ENCODE peak calls at places on chromosome 6, in nine cellular contexts. J is uterus, G is small intestine, Q is cardiac fibroblast, N is psoas muscle, R is retinal pigment epithelial cell, I is brain microvascular endothelial cell, U is fibroblast of pulmonary artery, E is colonic mucosa. D is an unnamed sample.

GRCh38 chr6:14664112-14664592 is 546.6 kb downstream of the CD83 start:
- DNase-seq in J (no peak), U (no peak), E (no peak), R (no peak), G (peak), N (no peak), Q (no peak), I (no peak), D (no peak)

GRCh38 chr6:31576897-31577341 is 1.6 kb downstream of the TNF start:
- DNase-seq in U (no peak), E (no peak), J (no peak), N (peak), I (no peak), G (peak), R (no peak), Q (no peak), D (no peak)

GRCh38 chr6:93391982-93392381 is 27.4 kb downstream of the EPHA7 start:
- DNase-seq in N (no peak), J (no peak), R (no peak), U (no peak), I (no peak), Q (peak), E (no peak), G (no peak), D (no peak)

GRCh38 chr6:83707829-83708545 is 914 bp downstream of the SNAP91 start:
- DNase-seq in N (no peak), G (no peak), U (peak), J (no peak), E (no peak), I (no peak), Q (peak), R (no peak), D (peak)

GRCh38 chr6:9126845-9127560 is 691.7 kb upstream of the SLC35B3 start:
- DNase-seq in J (no peak), Q (peak), E (no peak), U (peak), R (peak), I (peak), G (no peak), N (no peak), D (no peak)

GRCh38 chr6:160124605-160125004 is 3.0 kb downstream of the SLC22A1 start:
- DNase-seq in Q (no peak), E (no peak), R (no peak), J (no peak), I (no peak), G (no peak), U (no peak), N (no peak), D (no peak)

GRCh38 chr6:36290668-36291620 is 21.1 kb downstream of the PNPLA1 start:
- DNase-seq in Q (peak), G (peak), J (no peak), U (peak), E (peak), R (no peak), N (no peak), I (peak), D (peak)

GRCh38 chr6:106134087-106134770 is 48.1 kb downstream of the PRDM1 start:
- DNase-seq in E (no peak), R (no peak), U (no peak), G (no peak), J (no peak), N (no peak), Q (no peak), I (no peak), D (no peak)

GRCh38 chr6:25229671-25230321 is 49.4 kb upstream of the CARMIL1 start:
- DNase-seq in J (no peak), Q (peak), U (peak), I (peak), R (peak), N (no peak), G (no peak), E (no peak), D (no peak)

GRCh38 chr6:162181741-162182401 is 545.7 kb downstream of the PRKN start:
- DNase-seq in E (no peak), Q (peak), R (no peak), U (peak), G (peak), N (no peak), I (peak), J (no peak), D (no peak)

GRCh38 chr6:31079656-31080261 is 32.6 kb downstream of the C6orf15 start:
- DNase-seq in I (peak), G (peak), N (peak), E (peak), Q (peak), U (peak), R (no peak), J (peak), D (no peak)

GRCh38 chr6:68443704-68444103 is 191.4 kb upstream of the ADGRB3 start:
- DNase-seq in U (no peak), J (no peak), Q (no peak), E (no peak), I (no peak), R (no peak), G (no peak), N (no peak), D (no peak)

GRCh38 chr6:124964084-124964763 is 2.0 kb downstream of the RNF217 start:
- DNase-seq in U (peak), E (peak), Q (peak), G (peak), R (no peak), J (peak), I (no peak), N (no peak), D (no peak)

GRCh38 chr6:109381747-109382575 is at the start of gene CD164:
- DNase-seq in R (peak), I (peak), J (peak), U (peak), Q (peak), N (peak), E (peak), G (peak), D (peak)

GRCh38 chr6:109379706-109380105 is 2.6 kb downstream of the CD164 start:
- DNase-seq in R (no peak), E (no peak), U (no peak), N (no peak), J (no peak), G (no peak), Q (no peak), I (peak), D (no peak)

GRCh38 chr6:109382576-109383437 is 540 bp upstream of the CD164 start:
- DNase-seq in N (peak), G (peak), Q (peak), I (peak), E (peak), R (peak), U (peak), J (peak), D (peak)

GRCh38 chr6:109383438-109383940 is 1.2 kb upstream of the CD164 start:
- DNase-seq in R (no peak), U (no peak), J (no peak), N (no peak), E (no peak), I (no peak), G (peak), Q (no peak), D (no peak)

DNA sequence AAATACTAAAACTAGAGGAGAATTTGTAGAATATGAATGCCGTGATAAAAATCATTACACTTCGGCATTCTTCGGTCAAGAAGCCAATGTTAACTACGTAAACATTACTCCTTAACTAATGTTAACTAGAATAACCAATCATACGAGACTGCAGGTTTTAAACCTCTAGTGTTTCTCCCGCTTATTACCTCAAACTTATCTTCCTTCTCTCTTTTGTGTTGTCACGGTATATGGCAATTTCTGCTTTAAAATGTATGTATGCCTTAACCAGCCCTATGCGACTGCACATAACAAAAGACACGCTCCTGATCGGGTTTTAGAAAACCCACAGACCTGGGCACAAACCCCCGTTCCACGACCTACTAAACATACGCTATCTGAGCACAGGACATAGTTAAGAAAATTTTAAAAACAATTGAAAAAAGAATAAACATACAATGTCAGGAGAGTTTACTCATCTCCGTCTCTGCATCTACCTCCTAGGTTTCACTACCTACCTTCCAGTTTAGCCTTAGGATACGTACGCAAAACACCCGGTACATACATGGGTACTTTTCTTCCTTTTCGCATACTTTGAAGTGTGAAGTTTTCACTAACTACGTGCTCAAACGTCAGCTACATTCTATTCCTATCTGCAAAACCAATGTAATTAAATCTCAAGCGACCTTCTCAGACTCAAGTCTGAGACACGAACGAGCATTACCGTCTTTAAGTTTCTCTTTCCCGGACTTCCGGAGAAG is 1.1 kb downstream of the CD164 start:
- DNase-seq in J (no peak), U (no peak), R (no peak), I (no peak), G (peak), N (no peak), Q (no peak), E (no peak), D (no peak)
- H3K4me3 ChIP-seq in J (peak), U (peak), R (peak), I (peak), G (peak), N (peak), Q (peak), E (peak), D (peak)

GRCh38 chr6:149449054-149449453 is 35.8 kb downstream of the ZC3H12D start:
- DNase-seq in N (no peak), E (no peak), Q (no peak), G (no peak), U (no peak), J (no peak), I (no peak), R (no peak), D (no peak)

GRCh38 chr6:149450679-149451360 is 34.0 kb downstream of the ZC3H12D start:
- DNase-seq in I (no peak), Q (no peak), U (no peak), G (peak), J (peak), E (peak), R (no peak), N (peak), D (peak)

GRCh38 chr6:149451361-149452061 is 33.3 kb downstream of the ZC3H12D start:
- DNase-seq in I (no peak), E (peak), G (peak), J (no peak), U (no peak), N (peak), R (no peak), Q (no peak), D (peak)

GRCh38 chr6:149452062-149452939 is 32.5 kb downstream of the ZC3H12D start:
- DNase-seq in U (no peak), G (peak), E (peak), I (no peak), Q (no peak), R (no peak), J (no peak), N (no peak), D (no peak)

GRCh38 chr6:149449831-149450678 is 34.8 kb downstream of the ZC3H12D start:
- DNase-seq in I (no peak), R (no peak), U (no peak), Q (no peak), G (no peak), E (no peak), J (no peak), N (peak), D (peak)
- H3K4me3 ChIP-seq in I (peak), R (peak), U (no peak), Q (peak), G (peak), E (peak), J (no peak), N (peak), D (peak)

GRCh38 chr6:1700283-1700967 is 90.7 kb downstream of the FOXC1 start:
- DNase-seq in E (no peak), N (no peak), R (no peak), Q (no peak), J (no peak), G (no peak), U (no peak), I (no peak), D (no peak)

GRCh38 chr6:1703923-1704322 is 94.2 kb downstream of the FOXC1 start:
- DNase-seq in G (no peak), U (no peak), J (no peak), R (no peak), Q (no peak), E (no peak), I (no peak), N (no peak), D (no peak)

GRCh38 chr6:1703091-1703855 is 93.6 kb downstream of the FOXC1 start:
- DNase-seq in J (no peak), G (no peak), E (no peak), Q (no peak), U (no peak), N (no peak), R (no peak), I (no peak), D (no peak)

GRCh38 chr6:1702580-1703051 is 92.9 kb downstream of the FOXC1 start:
- DNase-seq in E (no peak), N (no peak), U (no peak), I (no peak), Q (no peak), G (no peak), J (no peak), R (no peak), D (no peak)

GRCh38 chr6:1701668-1702353 is 92.1 kb downstream of the FOXC1 start:
- DNase-seq in J (peak), G (no peak), I (peak), Q (peak), U (peak), E (no peak), R (peak), N (no peak), D (peak)
- H3K4me3 ChIP-seq in J (no peak), G (no peak), I (no peak), Q (peak), U (no peak), E (no peak), R (peak), N (no peak), D (no peak)

DNA sequence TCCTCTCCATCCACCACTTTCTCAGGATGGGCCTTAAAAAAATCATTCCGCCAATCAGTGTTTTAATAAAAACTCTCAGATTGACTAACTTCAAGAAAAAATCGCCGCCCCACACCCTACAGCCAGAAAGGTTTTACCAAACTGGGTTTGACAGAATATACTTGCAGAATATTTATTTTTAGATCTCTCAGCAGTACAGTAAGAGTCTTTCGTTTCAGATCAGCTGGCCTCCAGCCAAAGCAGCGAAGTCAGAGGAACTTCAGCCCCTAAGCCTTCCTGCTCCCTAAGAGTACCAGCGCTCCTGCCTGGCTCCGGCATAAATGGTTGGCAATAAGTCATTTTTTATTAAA is 24.7 kb downstream of the TBC1D7 start:
- DNase-seq in J (peak), U (peak), N (peak), I (peak), G (peak), E (peak), Q (peak), R (peak), D (peak)
- H3K4me3 ChIP-seq in J (no peak), U (peak), N (peak), I (no peak), G (no peak), E (no peak), Q (peak), R (no peak), D (peak)

GRCh38 chr6:41648921-41649320 is 10.7 kb downstream of the MDFI start:
- DNase-seq in G (no peak), J (no peak), U (no peak), Q (no peak), N (no peak), E (no peak), I (no peak), R (no peak), D (no peak)

GRCh38 chr6:41646026-41646795 is 7.9 kb downstream of the MDFI start:
- DNase-seq in N (no peak), I (no peak), G (no peak), E (no peak), R (no peak), U (no peak), J (no peak), Q (no peak), D (peak)

GRCh38 chr6:41647061-41647511 is 8.8 kb downstream of the MDFI start:
- DNase-seq in N (no peak), U (no peak), J (no peak), Q (no peak), E (no peak), I (no peak), G (no peak), R (no peak), D (peak)

GRCh38 chr6:41649596-41649995 is 11.3 kb downstream of the MDFI start:
- DNase-seq in J (no peak), R (no peak), G (no peak), I (no peak), E (no peak), N (no peak), Q (no peak), U (no peak), D (peak)

GRCh38 chr6:41648070-41648585 is 9.9 kb downstream of the MDFI start:
- DNase-seq in I (no peak), R (no peak), J (no peak), Q (no peak), U (no peak), N (no peak), E (no peak), G (no peak), D (peak)
- H3K4me3 ChIP-seq in I (no peak), R (no peak), J (no peak), Q (no peak), U (no peak), N (no peak), E (no peak), G (no peak), D (no peak)

GRCh38 chr6:167047554-167047953 is 48.4 kb downstream of the CEP43 start:
- DNase-seq in G (peak), Q (no peak), U (no peak), R (no peak), I (no peak), J (no peak), N (peak), E (no peak), D (peak)

GRCh38 chr6:167049275-167049674 is 50.1 kb downstream of the CEP43 start:
- DNase-seq in U (no peak), Q (no peak), I (no peak), R (no peak), N (no peak), E (no peak), J (no peak), G (no peak), D (no peak)

GRCh38 chr6:167044696-167045095 is 45.5 kb downstream of the CEP43 start:
- DNase-seq in U (no peak), I (peak), Q (no peak), R (no peak), J (no peak), G (no peak), E (no peak), N (no peak), D (no peak)

GRCh38 chr6:167045828-167046580 is 46.8 kb downstream of the CEP43 start:
- DNase-seq in E (no peak), G (no peak), R (no peak), Q (no peak), U (no peak), J (no peak), N (no peak), I (no peak), D (no peak)

DNA sequence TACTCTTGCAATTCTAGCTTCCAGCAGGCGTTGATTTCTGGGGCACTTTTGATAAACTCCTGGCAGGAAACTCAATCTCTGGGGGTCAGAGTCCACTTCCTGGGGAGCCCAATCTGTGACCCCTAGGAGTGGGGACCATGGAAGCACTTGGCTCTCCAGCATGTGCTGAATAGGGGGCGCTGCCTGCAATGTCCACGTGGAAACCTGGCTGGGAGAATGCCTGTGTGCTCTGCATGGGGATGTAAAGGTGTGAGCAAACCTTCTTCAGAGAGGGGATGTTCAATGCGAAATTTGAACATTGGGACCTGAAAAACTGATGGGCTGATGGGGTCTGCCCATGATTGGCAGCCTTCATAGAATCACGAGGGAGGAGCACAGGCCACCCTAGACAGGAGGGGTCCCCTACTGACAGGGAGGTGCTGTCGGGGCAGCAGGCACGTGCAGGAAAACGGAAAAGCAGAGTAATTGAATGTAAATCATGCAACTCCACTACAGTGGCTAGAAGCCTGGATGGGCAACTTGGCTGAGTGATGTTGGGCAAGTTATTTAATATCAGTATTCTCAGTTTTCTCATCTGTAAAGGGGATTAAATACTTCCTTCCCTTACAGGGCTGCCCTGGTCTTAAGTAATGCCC is 47.8 kb downstream of the CEP43 start:
- DNase-seq in N (no peak), U (no peak), J (no peak), I (no peak), Q (no peak), G (peak), E (no peak), R (no peak), D (no peak)
- H3K4me3 ChIP-seq in N (no peak), U (no peak), J (no peak), I (no peak), Q (no peak), G (no peak), E (no peak), R (no peak), D (no peak)

D was measured in aorta.